ENCODE peak calls at places on chromosomes 2 and 18, in four cellular contexts. J is fibroblast of the aortic adventitia, O is uterus, B is RWPE1. N is an unnamed sample.

GRCh38 chr18:59517446-59518171 is 158.5 kb upstream of the LMAN1 start:
- DNase-seq in J (peak), O (no peak), B (peak), N (peak)

GRCh38 chr18:62365420-62365819 is 40.3 kb downstream of the TNFRSF11A start:
- DNase-seq in J (no peak), O (no peak), B (no peak), N (no peak)

GRCh38 chr2:225233234-225233633 is 166.3 kb upstream of the NYAP2 start:
- DNase-seq in J (no peak), O (no peak), B (no peak), N (no peak)

GRCh38 chr2:41896186-41896846 is 151.5 kb upstream of the PKDCC start:
- DNase-seq in J (no peak), O (no peak), B (no peak), N (no peak)

GRCh38 chr18:49812321-49813070 is 837 bp downstream of the ACAA2 start:
- DNase-seq in J (peak), O (no peak), B (no peak), N (no peak)

GRCh38 chr18:9975658-9976057 is 61.8 kb downstream of the VAPA start:
- DNase-seq in J (no peak), O (no peak), B (no peak), N (no peak)

GRCh38 chr2:778680-779350 is 101.6 kb upstream of the TMEM18 start:
- DNase-seq in J (no peak), O (no peak), B (no peak), N (no peak)

GRCh38 chr2:98806266-98806697 is 75.3 kb upstream of the MGAT4A start:
- DNase-seq in J (peak), O (peak), B (peak), N (no peak)

GRCh38 chr2:881204-881918 is 69.3 kb upstream of the SNTG2 start:
- DNase-seq in J (no peak), O (no peak), B (no peak), N (no peak)

GRCh38 chr2:216352653-216353270 is 19.5 kb downstream of the MARCHF4 start:
- DNase-seq in J (no peak), O (no peak), B (no peak), N (no peak)

GRCh38 chr18:47754311-47755101 is 176.0 kb downstream of the SMAD2 start:
- DNase-seq in J (no peak), O (no peak), B (no peak), N (no peak)